ENCODE peak calls at places on chromosome 7, in eight cellular contexts. V, Q, I, Z, X, M, G and P are unnamed samples.

GRCh38 chr7:73858807-73859206 is 2.2 kb upstream of the TMEM270 start:
- DNase-seq in Z (no peak), M (no peak), Q (no peak), V (peak), I (no peak), G (no peak), X (no peak), P (peak)

GRCh38 chr7:121810831-121811494 is 62.0 kb upstream of the PTPRZ1 start:
- DNase-seq in X (no peak), G (no peak), Q (no peak), V (no peak), Z (no peak), I (no peak), M (no peak), P (no peak)

GRCh38 chr7:30956704-30957103 is 7.0 kb upstream of the GHRHR start:
- DNase-seq in Q (no peak), V (no peak), X (no peak), I (no peak), G (no peak), Z (no peak), M (no peak), P (no peak)

GRCh38 chr7:25665346-25665745 is 437.1 kb upstream of the NPVF start:
- DNase-seq in X (no peak), V (no peak), Q (no peak), Z (no peak), M (no peak), G (no peak), I (no peak), P (no peak)

GRCh38 chr7:65404020-65404419 is 30.4 kb downstream of the ZNF92 start:
- DNase-seq in I (no peak), Q (no peak), G (no peak), M (no peak), V (no peak), Z (no peak), X (no peak), P (no peak)

GRCh38 chr7:92456241-92456640 is 9.0 kb downstream of the GATAD1 start:
- DNase-seq in V (no peak), Z (no peak), M (no peak), X (peak), G (peak), Q (no peak), I (no peak), P (no peak)

GRCh38 chr7:55425141-55425752 is 60.1 kb downstream of the LANCL2 start:
- DNase-seq in Q (no peak), X (no peak), G (no peak), V (no peak), M (no peak), Z (no peak), I (no peak), P (no peak)

GRCh38 chr7:4665661-4666060 is 16.4 kb upstream of the FOXK1 start:
- DNase-seq in V (peak), G (peak), X (peak), M (no peak), Q (no peak), Z (no peak), I (no peak), P (peak)

GRCh38 chr7:110839866-110840265 is 251.1 kb upstream of the LRRN3 start:
- DNase-seq in M (no peak), V (peak), X (peak), Q (no peak), G (peak), I (no peak), Z (no peak), P (peak)

GRCh38 chr7:91169819-91170218 is 94.4 kb upstream of the FZD1 start:
- DNase-seq in Z (no peak), G (peak), I (no peak), X (no peak), V (no peak), M (no peak), Q (no peak), P (peak)

GRCh38 chr7:39595102-39595620 is 28.2 kb upstream of the RALA start:
- DNase-seq in Q (no peak), X (peak), G (peak), Z (no peak), M (no peak), I (no peak), V (no peak), P (peak)

GRCh38 chr7:158586499-158587191 is 978 bp downstream of the PTPRN2 start:
- DNase-seq in M (no peak), Z (no peak), Q (no peak), V (no peak), X (no peak), I (no peak), G (no peak), P (no peak)

GRCh38 chr7:41046221-41046761 is 656.6 kb downstream of the INHBA start:
- DNase-seq in Q (no peak), M (no peak), I (no peak), V (no peak), X (peak), G (peak), Z (no peak), P (peak)

GRCh38 chr7:139482662-139483466 is 609 bp downstream of the KLRG2 start:
- DNase-seq in G (peak), V (peak), Z (no peak), I (no peak), Q (peak), X (peak), M (no peak), P (peak)

GRCh38 chr7:123573896-123574467 is 16.4 kb upstream of the NDUFA5 start:
- DNase-seq in M (no peak), I (no peak), X (peak), Q (no peak), V (no peak), Z (no peak), G (no peak), P (no peak)

GRCh38 chr7:95972554-95972953 is 200.2 kb downstream of the DYNC1I1 start:
- DNase-seq in M (no peak), X (peak), V (no peak), Z (no peak), Q (no peak), G (no peak), I (no peak), P (no peak)

GRCh38 chr7:95974108-95974507 is 201.8 kb downstream of the DYNC1I1 start:
- DNase-seq in V (no peak), M (no peak), Z (no peak), I (no peak), X (no peak), Q (no peak), G (no peak), P (no peak)

GRCh38 chr7:95980073-95980655 is 207.8 kb downstream of the DYNC1I1 start:
- DNase-seq in G (no peak), I (no peak), Z (no peak), V (no peak), X (no peak), M (no peak), Q (no peak), P (no peak)

GRCh38 chr7:95976369-95976768 is 204.0 kb downstream of the DYNC1I1 start:
- DNase-seq in M (no peak), V (no peak), I (no peak), Z (no peak), Q (no peak), G (no peak), X (no peak), P (no peak)

GRCh38 chr7:95977994-95978393 is 205.6 kb downstream of the DYNC1I1 start:
- DNase-seq in Q (no peak), X (no peak), I (no peak), M (no peak), Z (no peak), V (no peak), G (no peak), P (no peak)
- TF ChIP-seq CTCF in Q (no peak), X (no peak), I (no peak), M (no peak), Z (no peak), V (no peak), G (no peak), P (no peak)

GRCh38 chr7:6269527-6269926 is 2.9 kb downstream of the CYTH3 start:
- DNase-seq in G (no peak), I (no peak), V (no peak), Z (no peak), M (no peak), Q (no peak), X (no peak), P (no peak)
- H3K4me3 ChIP-seq in G (no peak), I (no peak), V (no peak), Z (no peak), M (no peak), Q (no peak), X (no peak), P (no peak)

GRCh38 chr7:44650772-44651171 is 44.3 kb downstream of the OGDH start:
- DNase-seq in V (no peak), M (no peak), Z (no peak), G (no peak), X (no peak), I (no peak), Q (no peak), P (peak)
- TF ChIP-seq CTCF in V (no peak), M (no peak), Z (no peak), G (no peak), X (no peak), I (no peak), Q (no peak), P (no peak)

GRCh38 chr7:33109758-33110238 is 594 bp upstream of the RP9 start:
- DNase-seq in M (no peak), Q (no peak), G (no peak), V (peak), I (no peak), Z (no peak), X (no peak), P (no peak)

GRCh38 chr7:33111614-33112013 is 2.4 kb upstream of the RP9 start:
- DNase-seq in V (no peak), G (no peak), Z (no peak), X (no peak), M (no peak), Q (no peak), I (no peak), P (no peak)

GRCh38 chr7:33108931-33109757 is at the start of gene RP9:
- DNase-seq in Q (peak), V (peak), X (peak), M (no peak), Z (peak), G (peak), I (no peak), P (peak)

GRCh38 chr7:33108591-33108930 is 643 bp downstream of the RP9 start:
- DNase-seq in Z (no peak), M (no peak), I (no peak), V (no peak), Q (peak), X (no peak), G (no peak), P (no peak)

GRCh38 chr7:33107136-33108066 is 1.8 kb downstream of the RP9 start:
- DNase-seq in G (peak), V (peak), Z (no peak), Q (peak), I (no peak), M (no peak), X (peak), P (peak)
- H3K4me3 ChIP-seq in G (peak), V (peak), Z (peak), Q (no peak), I (peak), M (peak), X (peak), P (peak)